ENCODE peak calls at places on chromosome 3, in ten cellular contexts. A is hepatocyte, C is transverse colon, O is heart left ventricle, S is lower leg skin, D is AG04450, J is astrocyte of the cerebellum, B is mucosa of descending colon, E is fibroblast of mammary gland, F is psoas muscle. W is an unnamed sample.

GRCh38 chr3:112303811-112304325 is 9.9 kb upstream of the SLC9C1 start:
- DNase-seq in S (no peak), D (no peak), O (no peak), B (peak), F (no peak), A (peak), E (peak), C (no peak), J (no peak), W (no peak)

GRCh38 chr3:159166899-159167586 is 365.2 kb downstream of the MFSD1 start:
- DNase-seq in B (no peak), J (no peak), F (no peak), S (no peak), O (no peak), A (no peak), C (no peak), E (no peak), D (no peak), W (no peak)

GRCh38 chr3:168040624-168041208 is 55.0 kb downstream of the GOLIM4 start:
- DNase-seq in J (peak), B (no peak), E (peak), A (peak), S (no peak), C (no peak), D (peak), F (no peak), O (no peak), W (peak)

GRCh38 chr3:16936233-16936632 is 51.5 kb downstream of the PLCL2 start:
- DNase-seq in J (no peak), D (no peak), E (no peak), F (no peak), C (no peak), S (no peak), O (no peak), A (no peak), B (no peak), W (no peak)

GRCh38 chr3:59313365-59313764 is 263.5 kb upstream of the CFAP20DC start:
- DNase-seq in J (no peak), D (no peak), O (peak), A (peak), S (no peak), B (peak), E (peak), C (peak), F (no peak), W (no peak)

GRCh38 chr3:32401541-32402052 is 9.9 kb downstream of the CMTM7 start:
- DNase-seq in B (peak), A (peak), E (peak), O (peak), S (peak), D (no peak), C (peak), F (peak), J (peak), W (no peak)

GRCh38 chr3:12541625-12542024 is 3.7 kb downstream of the MKRN2OS start:
- DNase-seq in S (no peak), A (peak), J (no peak), O (no peak), E (no peak), C (no peak), B (no peak), D (no peak), F (no peak), W (no peak)

GRCh38 chr3:140942221-140943104 is 827 bp downstream of the SLC25A36 start:
- DNase-seq in O (peak), F (peak), E (peak), D (no peak), A (peak), S (peak), C (peak), J (no peak), B (peak), W (no peak)

GRCh38 chr3:59463253-59463652 is 413.4 kb upstream of the CFAP20DC start:
- DNase-seq in O (no peak), B (no peak), E (no peak), J (no peak), S (no peak), F (no peak), C (no peak), A (no peak), D (no peak), W (no peak)

GRCh38 chr3:78003090-78003489 is 963.2 kb downstream of the ROBO2 start:
- DNase-seq in B (no peak), C (no peak), J (no peak), E (no peak), A (no peak), O (no peak), D (no peak), F (no peak), S (no peak), W (no peak)

GRCh38 chr3:33256249-33256648 is 21.0 kb upstream of the FBXL2 start:
- DNase-seq in C (no peak), D (no peak), F (no peak), A (no peak), S (no peak), O (no peak), B (no peak), J (no peak), E (no peak), W (no peak)

GRCh38 chr3:194711913-194712312 is 26.2 kb downstream of the FAM43A start:
- DNase-seq in C (no peak), O (peak), D (peak), S (no peak), B (no peak), F (peak), E (peak), A (peak), J (peak), W (peak)

GRCh38 chr3:149596136-149596770 is 61.6 kb downstream of the WWTR1 start:
- DNase-seq in O (no peak), E (peak), S (no peak), B (no peak), A (no peak), C (no peak), D (no peak), J (no peak), F (no peak), W (no peak)

GRCh38 chr3:99473321-99473751 is 165.1 kb upstream of the COL8A1 start:
- DNase-seq in C (no peak), S (no peak), D (no peak), E (peak), F (no peak), O (no peak), A (no peak), B (no peak), J (peak), W (peak)

GRCh38 chr3:79202471-79203143 is 565.2 kb downstream of the ROBO1 start:
- DNase-seq in B (no peak), S (no peak), O (no peak), C (no peak), E (no peak), F (no peak), J (no peak), A (no peak), D (no peak), W (no peak)

GRCh38 chr3:107669669-107670068 is 146.9 kb downstream of the BBX start:
- DNase-seq in D (no peak), A (no peak), E (peak), B (no peak), J (no peak), C (no peak), O (no peak), S (no peak), F (no peak), W (no peak)

GRCh38 chr3:154971771-154972326 is 108.3 kb upstream of the MME start:
- DNase-seq in C (no peak), J (peak), B (no peak), A (no peak), S (no peak), D (no peak), F (no peak), E (peak), O (no peak), W (peak)

GRCh38 chr3:171255236-171255806 is 204.9 kb downstream of the TNIK start:
- DNase-seq in D (no peak), A (no peak), B (no peak), J (no peak), E (no peak), F (no peak), S (no peak), C (no peak), O (no peak), W (no peak)
- H3K4me3 ChIP-seq in D (no peak), A (no peak), B (no peak), J (no peak), E (no peak), F (no peak), S (no peak), C (no peak), O (no peak), W (no peak)

DNA sequence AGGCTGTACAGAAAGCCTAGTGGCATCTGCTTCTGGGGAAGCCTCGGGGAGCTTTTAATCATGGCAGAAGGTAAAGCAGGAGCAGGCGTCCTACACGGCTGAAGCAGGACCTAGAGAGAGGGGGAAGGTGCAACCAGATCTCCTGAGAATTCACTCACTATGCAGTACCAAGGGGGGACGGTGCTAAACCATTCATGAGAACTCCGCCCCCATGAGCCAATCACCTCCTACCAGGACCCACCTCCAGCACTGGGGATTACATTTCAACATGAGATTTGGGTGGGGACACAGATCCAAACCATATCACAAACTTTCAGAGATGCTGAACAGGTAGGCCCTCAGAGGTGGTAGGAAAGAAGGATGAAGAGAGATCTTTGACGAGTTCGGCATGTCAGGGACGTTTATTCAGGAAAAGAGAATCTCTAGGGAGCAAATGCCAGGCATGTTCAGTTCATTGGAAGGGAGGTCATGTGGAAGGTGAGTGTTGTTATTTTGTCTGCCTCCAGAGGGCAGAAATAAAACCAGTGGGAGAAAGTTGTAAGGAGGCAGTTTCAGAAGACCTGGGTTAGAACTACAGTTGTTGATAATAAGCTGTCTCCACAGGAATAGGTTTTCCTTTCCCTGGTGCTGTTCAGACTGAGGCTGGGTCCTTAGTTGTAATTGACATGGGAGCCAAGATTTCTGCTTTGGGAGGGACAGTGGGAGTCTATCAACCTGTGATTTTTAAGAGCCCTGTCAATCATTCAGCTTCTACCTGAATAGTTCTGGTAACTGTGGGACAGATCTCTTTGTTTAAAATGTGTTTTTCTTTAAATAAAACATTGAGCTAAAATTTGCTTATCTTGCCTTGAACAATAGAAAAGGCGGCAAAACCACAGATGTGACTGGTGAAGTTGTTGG is 4.3 kb upstream of the FNDC3B start:
- DNase-seq in J (no peak), C (no peak), A (peak), F (no peak), E (no peak), O (no peak), D (no peak), B (peak), S (no peak), W (no peak)
- TF ChIP-seq CTCF in J (peak), C (peak), A (peak), F (peak), E (peak), O (peak), D (peak), B (peak), S (peak), W (peak)

GRCh38 chr3:70094197-70094596 is 94.7 kb downstream of the SAMMSON start:
- DNase-seq in B (no peak), S (no peak), C (no peak), O (no peak), A (no peak), F (no peak), E (no peak), D (no peak), J (no peak), W (no peak)

GRCh38 chr3:70086336-70086735 is 86.8 kb downstream of the SAMMSON start:
- DNase-seq in O (no peak), A (no peak), C (no peak), D (no peak), E (no peak), S (no peak), B (no peak), F (no peak), J (no peak), W (no peak)

GRCh38 chr3:70095260-70095659 is 95.7 kb downstream of the SAMMSON start:
- DNase-seq in D (no peak), C (no peak), O (no peak), A (no peak), B (no peak), E (no peak), S (no peak), J (no peak), F (no peak), W (no peak)

GRCh38 chr3:70085613-70086012 is 86.1 kb downstream of the SAMMSON start:
- DNase-seq in B (no peak), F (no peak), J (no peak), S (no peak), E (no peak), O (no peak), C (no peak), D (no peak), A (no peak), W (no peak)

GRCh38 chr3:70090322-70090913 is 90.9 kb downstream of the SAMMSON start:
- DNase-seq in J (peak), F (no peak), C (no peak), D (no peak), A (peak), E (peak), O (no peak), B (peak), S (no peak), W (no peak)
- H3K4me3 ChIP-seq in J (no peak), F (no peak), C (no peak), D (no peak), A (no peak), E (no peak), O (no peak), B (no peak), S (no peak), W (no peak)

GRCh38 chr3:186283096-186283495 is 78.9 kb downstream of the DGKG start:
- DNase-seq in J (no peak), F (no peak), E (peak), S (no peak), C (no peak), D (no peak), O (no peak), A (no peak), B (no peak), W (no peak)
- TF ChIP-seq CTCF in J (no peak), F (no peak), E (no peak), S (no peak), C (no peak), D (no peak), O (no peak), A (no peak), B (no peak), W (no peak)

GRCh38 chr3:184016169-184016570 is 1.5 kb downstream of the ABCC5 start:
- DNase-seq in B (peak), F (no peak), C (no peak), A (no peak), S (no peak), E (no peak), J (no peak), D (no peak), O (no peak), W (no peak)

GRCh38 chr3:184018424-184018973 is 815 bp upstream of the ABCC5 start:
- DNase-seq in A (no peak), E (no peak), B (peak), F (no peak), J (no peak), C (no peak), D (no peak), S (no peak), O (no peak), W (no peak)

GRCh38 chr3:184017672-184018423 is at the start of gene ABCC5:
- DNase-seq in D (peak), B (peak), A (peak), J (peak), S (peak), F (peak), C (peak), O (peak), E (peak), W (peak)

GRCh38 chr3:184016820-184017671 is 638 bp downstream of the ABCC5 start:
- DNase-seq in O (peak), J (no peak), C (peak), A (peak), B (peak), F (peak), S (peak), D (no peak), E (peak), W (no peak)

GRCh38 chr3:184015381-184016019 is 2.2 kb downstream of the ABCC5 start:
- DNase-seq in C (peak), D (no peak), J (no peak), S (no peak), F (peak), A (peak), B (peak), O (peak), E (peak), W (no peak)
- H3K4me3 ChIP-seq in C (no peak), D (no peak), J (no peak), S (no peak), F (peak), A (no peak), B (no peak), O (peak), E (no peak), W (no peak)

GRCh38 chr3:129421988-129422745 is 6.3 kb downstream of the EFCAB12 start:
- DNase-seq in D (no peak), O (no peak), J (no peak), F (no peak), A (no peak), S (peak), E (no peak), B (no peak), C (no peak), W (no peak)
- TF ChIP-seq CTCF in D (peak), O (no peak), J (peak), F (no peak), A (peak), S (no peak), E (peak), B (no peak), C (no peak), W (peak)

DNA sequence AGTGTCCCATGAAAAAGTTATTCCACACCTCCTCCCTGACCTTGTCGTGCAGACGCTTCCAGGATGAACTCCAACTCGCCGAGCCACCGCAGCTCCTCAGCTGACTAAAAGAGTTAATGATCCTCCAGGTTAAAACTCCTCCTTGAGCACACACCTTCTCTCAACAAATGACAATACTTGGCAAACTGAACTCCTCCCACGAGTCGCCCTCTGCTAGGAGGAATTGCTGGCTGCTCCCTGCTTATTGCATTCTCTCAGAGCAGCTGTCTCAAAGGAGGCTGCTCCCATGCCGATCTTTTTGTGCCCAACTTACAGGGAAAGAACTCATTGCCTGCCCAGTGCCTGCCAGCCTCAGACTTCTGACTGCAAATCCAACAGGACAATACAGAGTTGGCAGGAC is at the start of gene ATP13A4:
- DNase-seq in D (no peak), A (peak), J (no peak), B (peak), S (no peak), O (no peak), F (no peak), C (peak), E (no peak), W (no peak)
- H3K4me3 ChIP-seq in D (no peak), A (no peak), J (no peak), B (no peak), S (peak), O (no peak), F (no peak), C (peak), E (no peak), W (no peak)

DNA sequence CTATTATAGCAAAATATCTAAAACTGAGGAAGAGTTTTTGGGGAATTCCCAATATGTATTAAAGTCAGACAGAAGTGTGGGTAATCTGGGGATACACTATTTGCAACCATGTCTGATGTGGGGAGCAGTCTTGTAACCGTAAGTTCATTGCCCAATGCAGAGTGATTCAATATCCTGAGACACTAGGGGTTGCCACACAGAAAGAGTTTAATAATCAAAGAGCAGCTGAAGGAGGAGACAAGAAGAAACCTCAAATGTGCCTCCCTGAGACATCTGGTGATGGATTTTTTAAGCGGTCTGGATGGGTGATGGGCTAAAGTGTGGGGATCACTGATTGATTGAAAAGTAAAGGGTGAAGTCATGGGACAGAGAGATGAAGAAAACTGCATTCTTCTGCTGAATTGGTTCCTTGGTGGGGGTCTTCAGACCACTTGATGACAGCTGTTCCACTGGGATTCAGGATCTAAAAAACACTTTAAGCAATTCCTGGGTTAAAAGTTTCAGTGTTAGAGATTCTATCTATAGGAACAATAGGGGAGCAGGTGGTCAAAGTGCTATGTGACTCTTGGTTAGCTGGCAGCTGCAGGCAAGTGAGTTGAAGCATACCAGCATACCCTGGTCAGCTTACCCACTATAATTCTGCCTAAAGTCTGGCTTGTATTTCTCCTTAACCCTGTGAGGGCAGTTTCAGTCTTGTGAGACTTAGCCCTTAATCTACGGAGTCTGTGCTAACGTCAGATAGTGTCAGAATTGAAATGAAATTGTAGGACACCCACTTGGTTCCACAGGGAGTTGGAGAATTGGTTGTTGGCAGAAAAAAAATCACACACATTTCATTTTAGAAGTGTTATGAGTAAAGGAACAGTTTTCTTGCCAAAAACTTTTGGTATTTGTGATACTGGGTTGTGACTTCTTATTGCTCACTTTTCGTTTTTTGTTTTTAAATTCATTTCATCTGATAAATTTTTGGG is 425.8 kb upstream of the TGFBR2 start:
- DNase-seq in D (no peak), F (no peak), B (no peak), J (no peak), S (no peak), C (no peak), E (peak), O (no peak), A (no peak), W (peak)
- TF ChIP-seq CTCF in D (no peak), F (no peak), B (no peak), J (no peak), S (no peak), C (no peak), E (no peak), O (no peak), A (no peak), W (no peak)

GRCh38 chr3:47065681-47066080 is 86.2 kb downstream of the NBEAL2 start:
- DNase-seq in F (no peak), C (no peak), A (no peak), O (no peak), B (no peak), D (no peak), E (no peak), S (no peak), J (no peak), W (no peak)

GRCh38 chr3:47065058-47065457 is 85.6 kb downstream of the NBEAL2 start:
- DNase-seq in J (no peak), O (no peak), B (no peak), S (no peak), F (no peak), C (no peak), D (no peak), E (no peak), A (no peak), W (no peak)

GRCh38 chr3:47073685-47074084 is 90.2 kb downstream of the SETD2 start:
- DNase-seq in D (no peak), C (no peak), B (no peak), S (no peak), O (no peak), J (no peak), A (no peak), E (no peak), F (no peak), W (no peak)

GRCh38 chr3:47070770-47071169 is 91.3 kb downstream of the NBEAL2 start:
- DNase-seq in A (no peak), S (no peak), E (no peak), C (no peak), B (no peak), J (no peak), D (no peak), F (no peak), O (no peak), W (no peak)
- H3K4me3 ChIP-seq in A (no peak), S (no peak), E (no peak), C (no peak), B (no peak), J (no peak), D (no peak), F (no peak), O (no peak), W (no peak)

GRCh38 chr3:50212502-50212901 is 7.4 kb downstream of the SLC38A3 start:
- DNase-seq in O (no peak), A (no peak), E (no peak), C (no peak), J (no peak), F (no peak), B (no peak), D (no peak), S (no peak), W (no peak)
- TF ChIP-seq CTCF in O (no peak), A (no peak), E (no peak), C (no peak), J (no peak), F (no peak), B (no peak), D (no peak), S (no peak), W (no peak)

W was measured in AG09309.